ENCODE peak calls at places on chromosomes 2 and 18, in six cellular contexts. Y is A549, U is K562, L is HepG2, J is SK-N-SH, Q is IMR-90. N is an unnamed sample.
A peak's percentile ranks its signal among the peaks of the same experiment; 100 is the strongest.

GRCh38 chr2:189982777-189983394 is 79.6 kb downstream of the MSTN start:
- DNase-seq in Y (peak; percentile 32), U (peak; percentile 24), L (peak; percentile 35), J (peak; percentile 10), Q (no peak), N (no peak)

GRCh38 chr2:164910091-164910899 is 45.0 kb downstream of the SLC38A11 start:
- DNase-seq in Y (no peak), U (peak; percentile 4), L (peak; percentile 63), J (no peak), Q (peak; percentile 77), N (no peak)

GRCh38 chr18:60096428-60096827 is 196.6 kb downstream of the PMAIP1 start:
- DNase-seq in Y (peak; percentile 7), U (no peak), L (no peak), J (no peak), Q (no peak), N (no peak)

GRCh38 chr2:241862093-241862492 is 3.4 kb upstream of the PDCD1 start:
- DNase-seq in Y (no peak), U (peak; percentile 31), L (no peak), J (peak; percentile 27), Q (no peak), N (no peak)

GRCh38 chr18:13392899-13393298 is 174.3 kb downstream of the LDLRAD4 start:
- DNase-seq in Y (no peak), U (no peak), L (no peak), J (no peak), Q (no peak), N (no peak)

GRCh38 chr2:189178007-189178406 is 1.6 kb downstream of the COL5A2 start:
- DNase-seq in Y (peak; percentile 32), U (no peak), L (no peak), J (no peak), Q (peak; percentile 51), N (no peak)

GRCh38 chr2:239563561-239563960 is 162.7 kb upstream of the HDAC4 start:
- DNase-seq in Y (no peak), U (no peak), L (no peak), J (no peak), Q (no peak), N (no peak)

GRCh38 chr2:237552911-237553310 is 13.5 kb upstream of the PRLH start:
- DNase-seq in Y (no peak), U (no peak), L (no peak), J (no peak), Q (no peak), N (no peak)

GRCh38 chr2:190088917-190089316 is 26.4 kb upstream of the MSTN start:
- DNase-seq in Y (peak; percentile 71), U (peak; percentile 77), L (peak; percentile 73), J (peak; percentile 43), Q (peak; percentile 71), N (peak; percentile 20)

GRCh38 chr2:170656669-170657068 is 58.5 kb upstream of the SP5 start:
- DNase-seq in Y (no peak), U (no peak), L (no peak), J (no peak), Q (no peak), N (no peak)

GRCh38 chr2:231069379-231070054 is 12.8 kb downstream of the PSMD1 start:
- DNase-seq in Y (no peak), U (peak; percentile 24), L (no peak), J (no peak), Q (peak; percentile 81), N (no peak)

GRCh38 chr18:11956371-11957308 is 24.7 kb upstream of the IMPA2 start:
- DNase-seq in Y (no peak), U (no peak), L (no peak), J (no peak), Q (no peak), N (no peak)

GRCh38 chr2:2007551-2008501 is 263.5 kb upstream of the PXDN start:
- DNase-seq in Y (no peak), U (no peak), L (no peak), J (no peak), Q (no peak), N (no peak)

GRCh38 chr2:114698504-114698903 is 256.1 kb downstream of the DPP10 start:
- DNase-seq in Y (no peak), U (no peak), L (no peak), J (no peak), Q (no peak), N (no peak)

GRCh38 chr2:150449856-150450255 is 37.6 kb downstream of the RND3 start:
- DNase-seq in Y (no peak), U (no peak), L (peak; percentile 13), J (no peak), Q (no peak), N (no peak)

GRCh38 chr2:30265441-30266015 is 34.2 kb downstream of the LBH start:
- DNase-seq in Y (no peak), U (no peak), L (no peak), J (no peak), Q (peak; percentile 70), N (no peak)

GRCh38 chr2:182628901-182629300 is 87.2 kb upstream of the DNAJC10 start:
- DNase-seq in Y (no peak), U (no peak), L (no peak), J (no peak), Q (no peak), N (no peak)

GRCh38 chr2:21972580-21972979 is 848.8 kb downstream of the TDRD15 start:
- DNase-seq in Y (no peak), U (no peak), L (no peak), J (peak; percentile 53), Q (no peak), N (no peak)

GRCh38 chr2:71578665-71579371 is 125.5 kb downstream of the DYSF start:
- DNase-seq in Y (no peak), U (no peak), L (no peak), J (no peak), Q (peak; percentile 7), N (no peak)

GRCh38 chr2:181904022-181904632 is 12.6 kb downstream of the ITPRID2 start:
- DNase-seq in Y (peak; percentile 39), U (peak; percentile 62), L (peak; percentile 66), J (peak; percentile 34), Q (peak; percentile 50), N (no peak)

GRCh38 chr2:190713476-190713875 is 64.6 kb downstream of the NAB1 start:
- DNase-seq in Y (no peak), U (no peak), L (no peak), J (no peak), Q (peak; percentile 53), N (no peak)

GRCh38 chr2:176527141-176527901 is 258.1 kb downstream of the MTX2 start:
- DNase-seq in Y (no peak), U (no peak), L (no peak), J (no peak), Q (no peak), N (no peak)

GRCh38 chr2:75482398-75482797 is 78.3 kb downstream of the EVA1A start:
- DNase-seq in Y (no peak), U (no peak), L (no peak), J (no peak), Q (no peak), N (no peak)

GRCh38 chr2:163649080-163649479 is 86.7 kb downstream of the FIGN start:
- DNase-seq in Y (no peak), U (no peak), L (no peak), J (no peak), Q (peak; percentile 27), N (no peak)

GRCh38 chr2:57368190-57368589 is 678.4 kb upstream of the VRK2 start:
- DNase-seq in Y (no peak), U (no peak), L (no peak), J (no peak), Q (no peak), N (no peak)

DNA sequence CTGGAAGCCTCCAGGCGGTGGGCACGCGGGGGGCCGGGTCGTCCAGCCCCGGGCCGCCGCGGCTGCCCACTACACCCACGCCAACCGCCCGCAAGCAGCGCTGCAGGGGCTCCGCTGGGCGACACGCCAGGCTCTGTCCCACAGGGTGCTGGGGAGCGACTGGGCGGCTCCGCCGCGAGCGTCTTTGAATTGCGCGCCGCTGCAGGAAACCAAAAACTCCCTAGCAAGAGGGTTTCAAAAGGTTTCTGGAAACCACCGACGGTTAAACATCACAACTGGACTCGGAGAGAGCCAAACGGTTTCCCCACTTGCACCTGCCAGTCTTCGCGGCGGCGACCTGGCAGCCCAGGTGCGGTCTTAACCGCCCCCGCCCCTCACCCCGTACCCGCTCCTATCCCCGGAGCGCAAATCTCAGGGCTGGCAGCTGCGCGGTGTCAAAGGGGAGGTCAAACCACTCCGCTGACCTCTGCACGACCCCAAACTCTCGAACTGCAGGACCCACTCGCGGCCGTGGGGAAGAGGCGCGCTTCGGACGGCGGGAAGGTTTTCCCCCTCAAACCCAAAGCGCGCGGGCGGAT is 1.0 kb downstream of the CXCR4 start:
- DNase-seq in Y (peak; percentile 9), U (no peak), L (no peak), J (peak; percentile 61), Q (no peak), N (no peak)
- TF ChIP-seq SMC3 in Y (no peak), U (no peak), L (no peak), J (no peak), Q (no peak), N (no peak)

DNA sequence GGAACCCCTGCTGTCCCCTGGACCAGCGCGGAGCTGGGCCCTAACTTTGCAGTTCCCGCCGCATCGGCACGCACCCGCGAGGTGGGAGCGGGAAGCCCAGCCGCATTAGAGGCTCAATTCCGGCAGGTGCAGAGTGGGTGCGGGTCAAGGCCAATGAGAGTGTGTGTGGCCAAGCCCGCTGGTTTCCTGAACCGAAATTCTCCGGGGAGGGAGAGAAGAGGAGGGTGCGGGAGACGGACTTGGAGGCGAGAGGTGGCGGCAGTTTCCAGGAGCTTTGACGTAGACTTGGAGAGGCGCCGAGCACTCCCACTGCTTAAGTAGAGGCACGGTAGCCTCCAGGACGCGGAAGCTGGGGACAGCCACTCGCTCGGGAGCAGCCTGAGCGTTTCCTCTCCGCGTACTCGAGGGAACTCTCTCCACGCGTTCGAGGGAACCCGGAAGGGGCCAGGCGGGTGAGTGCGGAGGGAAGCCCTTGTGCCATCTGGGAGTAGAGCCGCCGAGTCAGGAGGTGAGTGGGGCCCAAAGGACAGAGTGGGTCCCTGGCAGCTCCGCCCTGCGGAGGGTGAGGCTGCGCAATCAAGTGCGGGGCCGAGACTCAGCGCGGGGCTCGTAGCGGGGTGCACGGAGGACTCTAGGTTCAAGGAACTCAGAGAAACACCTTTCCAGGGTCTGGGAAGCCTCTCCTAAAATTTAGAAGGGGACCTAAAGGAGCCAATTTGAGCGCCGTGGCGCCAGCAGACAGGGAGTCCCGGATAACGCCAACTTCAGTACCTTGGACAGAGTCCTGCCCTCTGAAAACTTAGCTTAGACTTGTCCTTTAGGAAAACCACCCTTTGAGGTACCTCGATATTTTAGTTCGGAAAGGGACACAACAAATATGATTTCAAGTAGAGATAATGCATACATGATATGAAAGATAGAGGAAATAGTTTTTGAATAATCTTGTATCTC is at the start of gene FAM237A:
- DNase-seq in Y (peak; percentile 19), U (peak; percentile 52), L (peak; percentile 21), J (peak; percentile 68), Q (peak; percentile 57), N (no peak)
- TF ChIP-seq SMC3 in Y (no peak), U (no peak), L (no peak), J (no peak), Q (no peak), N (no peak)

DNA sequence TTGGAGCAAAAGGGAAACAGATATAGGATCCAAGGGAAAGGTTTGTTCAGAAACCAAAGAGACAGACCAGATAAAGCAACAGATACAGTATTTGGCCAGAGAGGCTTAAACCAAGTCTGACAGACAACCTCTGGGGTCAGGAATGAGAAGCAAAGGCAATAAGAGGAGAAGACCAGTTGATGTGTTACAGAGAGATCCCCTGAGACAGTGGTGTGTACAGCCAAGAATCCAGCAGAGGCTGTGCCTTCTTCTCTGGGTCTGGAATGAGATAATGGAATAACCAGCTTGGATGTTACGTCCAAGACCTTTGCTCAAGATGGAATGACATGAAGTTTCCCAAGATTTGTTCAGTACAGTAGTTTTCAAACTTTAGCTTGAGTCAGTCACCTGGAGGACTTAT is 61.1 kb downstream of the MDH1 start:
- DNase-seq in Y (no peak), U (no peak), L (no peak), J (no peak), Q (no peak), N (no peak)
- TF ChIP-seq SMC3 in Y (no peak), U (no peak), L (no peak), J (no peak), Q (no peak), N (no peak)

GRCh38 chr2:211745295-211746097 is 793.1 kb downstream of the ERBB4 start:
- DNase-seq in Y (peak; percentile 66), U (peak; percentile 33), L (peak; percentile 71), J (peak; percentile 65), Q (peak; percentile 49), N (no peak)
- TF ChIP-seq SMC3 in Y (peak; percentile 58), U (no peak), L (peak; percentile 93), J (peak; percentile 93), Q (peak; percentile 94), N (peak; percentile 91)

N was measured in GM12878.